ENCODE peak calls at places on chromosomes 2 and 18, in eight cellular contexts. One of them, this sample, is unnamed. For H3K36me3, the result is how much of the 10 kb centered on the place peaks cover.

GRCh38 chr18:28204154-28204553 is 27.2 kb upstream of the CDH2 start:
- ATAC-seq in GM12878: no peak
- ATAC-seq in GM23338: no peak
- ATAC-seq in HCT116: no peak
- ATAC-seq in Panc1: no peak
- ATAC-seq in K562: no peak
- ATAC-seq in upper lobe of left lung: no peak
- ATAC-seq in HepG2: no peak
- ATAC-seq in this sample: no peak

GRCh38 chr2:20091305-20091991 is 40.0 kb upstream of the LAPTM4A start:
- ATAC-seq in GM12878: no peak
- ATAC-seq in GM23338: no peak
- ATAC-seq in HCT116: no peak
- ATAC-seq in Panc1: no peak
- ATAC-seq in K562: peak
- ATAC-seq in upper lobe of left lung: peak
- ATAC-seq in HepG2: no peak
- ATAC-seq in this sample: peak

GRCh38 chr2:238450440-238450861 is 23.7 kb downstream of the ASB1 start:
- ATAC-seq in GM12878: no peak
- ATAC-seq in GM23338: no peak
- ATAC-seq in HCT116: no peak
- ATAC-seq in Panc1: no peak
- ATAC-seq in K562: no peak
- ATAC-seq in upper lobe of left lung: no peak
- ATAC-seq in HepG2: peak
- ATAC-seq in this sample: peak

GRCh38 chr2:2662847-2663356 is 331.8 kb upstream of the MYT1L start:
- ATAC-seq in GM12878: no peak
- ATAC-seq in GM23338: no peak
- ATAC-seq in HCT116: no peak
- ATAC-seq in Panc1: peak
- ATAC-seq in K562: peak
- ATAC-seq in upper lobe of left lung: no peak
- ATAC-seq in HepG2: peak
- ATAC-seq in this sample: no peak

GRCh38 chr2:238439093-238439849 is 12.5 kb downstream of the ASB1 start:
- ATAC-seq in GM12878: no peak
- ATAC-seq in GM23338: no peak
- ATAC-seq in HCT116: peak
- ATAC-seq in Panc1: peak
- ATAC-seq in K562: no peak
- ATAC-seq in upper lobe of left lung: peak
- ATAC-seq in HepG2: no peak
- ATAC-seq in this sample: peak

GRCh38 chr2:29293830-29294438 is 178.7 kb downstream of the CLIP4 start:
- ATAC-seq in GM12878: no peak
- ATAC-seq in GM23338: peak
- ATAC-seq in HCT116: peak
- ATAC-seq in Panc1: no peak
- ATAC-seq in K562: peak
- ATAC-seq in upper lobe of left lung: no peak
- ATAC-seq in HepG2: peak
- ATAC-seq in this sample: no peak

GRCh38 chr2:203893386-203893785 is 25.8 kb downstream of the CTLA4 start:
- ATAC-seq in GM12878: no peak
- ATAC-seq in GM23338: no peak
- ATAC-seq in HCT116: no peak
- ATAC-seq in Panc1: no peak
- ATAC-seq in K562: no peak
- ATAC-seq in upper lobe of left lung: peak
- ATAC-seq in HepG2: no peak
- ATAC-seq in this sample: peak

GRCh38 chr2:183606718-183607085 is 482.5 kb downstream of the NUP35 start:
- ATAC-seq in GM12878: no peak
- ATAC-seq in GM23338: no peak
- ATAC-seq in HCT116: no peak
- ATAC-seq in Panc1: no peak
- ATAC-seq in K562: no peak
- ATAC-seq in upper lobe of left lung: no peak
- ATAC-seq in HepG2: peak
- ATAC-seq in this sample: no peak

GRCh38 chr2:239240480-239240881 is 160.3 kb downstream of the HDAC4 start:
- ATAC-seq in GM12878: no peak
- ATAC-seq in GM23338: no peak
- ATAC-seq in HCT116: no peak
- ATAC-seq in Panc1: no peak
- ATAC-seq in K562: peak
- ATAC-seq in upper lobe of left lung: peak
- ATAC-seq in HepG2: no peak
- ATAC-seq in this sample: peak

GRCh38 chr2:241350878-241351639 is 5.0 kb upstream of the FARP2 start:
- ATAC-seq in GM12878: no peak
- ATAC-seq in GM23338: no peak
- ATAC-seq in HCT116: no peak
- ATAC-seq in Panc1: no peak
- ATAC-seq in K562: no peak
- ATAC-seq in upper lobe of left lung: no peak
- ATAC-seq in HepG2: peak
- ATAC-seq in this sample: no peak
- H3K36me3 ChIP-seq in GM12878: under half
- H3K36me3 ChIP-seq in GM23338: half or more
- H3K36me3 ChIP-seq in HCT116: half or more
- H3K36me3 ChIP-seq in Panc1: under half
- H3K36me3 ChIP-seq in K562: half or more
- H3K36me3 ChIP-seq in upper lobe of left lung: under half
- H3K36me3 ChIP-seq in HepG2: half or more
- H3K36me3 ChIP-seq in this sample: half or more

GRCh38 chr2:101328474-101329007 is 20.0 kb upstream of the RNF149 start:
- ATAC-seq in GM12878: no peak
- ATAC-seq in GM23338: no peak
- ATAC-seq in HCT116: peak
- ATAC-seq in Panc1: no peak
- ATAC-seq in K562: no peak
- ATAC-seq in upper lobe of left lung: peak
- ATAC-seq in HepG2: no peak
- ATAC-seq in this sample: peak
- H3K4me3 ChIP-seq in GM12878: no peak
- H3K4me3 ChIP-seq in GM23338: no peak
- H3K4me3 ChIP-seq in HCT116: no peak
- H3K4me3 ChIP-seq in Panc1: no peak
- H3K4me3 ChIP-seq in K562: no peak
- H3K4me3 ChIP-seq in upper lobe of left lung: no peak
- H3K4me3 ChIP-seq in HepG2: no peak
- H3K4me3 ChIP-seq in this sample: no peak

DNA sequence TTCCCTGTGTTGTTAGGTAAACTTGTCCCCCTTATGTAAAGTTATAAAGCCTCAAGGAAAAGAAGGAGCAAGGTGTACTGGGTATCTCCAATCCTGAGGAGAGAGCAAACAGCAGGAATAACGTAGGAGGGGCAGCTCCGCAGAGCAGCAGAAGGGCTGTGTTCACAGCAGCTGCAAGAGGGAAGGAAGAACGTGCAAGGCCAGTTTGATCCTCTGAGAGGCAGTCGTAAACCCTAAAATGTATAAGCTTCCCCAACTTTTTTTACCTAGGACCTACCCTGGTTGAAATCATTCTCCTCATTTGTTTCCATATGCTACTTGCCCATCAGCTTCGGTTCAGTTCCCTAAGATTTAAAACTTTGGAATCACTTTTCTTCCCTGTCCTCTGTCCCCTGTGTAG is 51.9 kb upstream of the MAP3K20 start:
- ATAC-seq in GM12878: no peak
- ATAC-seq in GM23338: peak
- ATAC-seq in HCT116: no peak
- ATAC-seq in Panc1: no peak
- ATAC-seq in K562: peak
- ATAC-seq in upper lobe of left lung: no peak
- ATAC-seq in HepG2: no peak
- ATAC-seq in this sample: no peak
- TF ChIP-seq POLR2AphosphoS5 in GM12878: no peak
- TF ChIP-seq POLR2AphosphoS5 in GM23338: no peak
- TF ChIP-seq POLR2AphosphoS5 in HCT116: no peak
- TF ChIP-seq POLR2AphosphoS5 in Panc1: no peak
- TF ChIP-seq POLR2AphosphoS5 in K562: no peak
- TF ChIP-seq POLR2AphosphoS5 in upper lobe of left lung: no peak
- TF ChIP-seq POLR2AphosphoS5 in HepG2: no peak
- TF ChIP-seq POLR2AphosphoS5 in this sample: no peak

GRCh38 chr2:160279813-160280465 is 79.9 kb upstream of the ITGB6 start:
- ATAC-seq in GM12878: no peak
- ATAC-seq in GM23338: no peak
- ATAC-seq in HCT116: no peak
- ATAC-seq in Panc1: no peak
- ATAC-seq in K562: no peak
- ATAC-seq in upper lobe of left lung: no peak
- ATAC-seq in HepG2: no peak
- ATAC-seq in this sample: no peak
- H3K36me3 ChIP-seq in GM12878: under half
- H3K36me3 ChIP-seq in GM23338: under half
- H3K36me3 ChIP-seq in HCT116: under half
- H3K36me3 ChIP-seq in Panc1: under half
- H3K36me3 ChIP-seq in K562: under half
- H3K36me3 ChIP-seq in upper lobe of left lung: under half
- H3K36me3 ChIP-seq in HepG2: half or more
- H3K36me3 ChIP-seq in this sample: under half

GRCh38 chr2:127814677-127815076 is 3.7 kb upstream of the WDR33 start:
- ATAC-seq in GM12878: no peak
- ATAC-seq in GM23338: no peak
- ATAC-seq in HCT116: no peak
- ATAC-seq in Panc1: no peak
- ATAC-seq in K562: no peak
- ATAC-seq in upper lobe of left lung: no peak
- ATAC-seq in HepG2: no peak
- ATAC-seq in this sample: no peak

GRCh38 chr2:127810156-127810636 is 775 bp downstream of the WDR33 start:
- ATAC-seq in GM12878: no peak
- ATAC-seq in GM23338: peak
- ATAC-seq in HCT116: no peak
- ATAC-seq in Panc1: no peak
- ATAC-seq in K562: peak
- ATAC-seq in upper lobe of left lung: no peak
- ATAC-seq in HepG2: peak
- ATAC-seq in this sample: no peak

GRCh38 chr2:127811397-127811860 is 458 bp upstream of the WDR33 start:
- ATAC-seq in GM12878: peak
- ATAC-seq in GM23338: peak
- ATAC-seq in HCT116: peak
- ATAC-seq in Panc1: peak
- ATAC-seq in K562: peak
- ATAC-seq in upper lobe of left lung: no peak
- ATAC-seq in HepG2: no peak
- ATAC-seq in this sample: peak

GRCh38 chr2:127810637-127811396 is at the start of gene WDR33:
- ATAC-seq in GM12878: peak
- ATAC-seq in GM23338: peak
- ATAC-seq in HCT116: peak
- ATAC-seq in Panc1: peak
- ATAC-seq in K562: peak
- ATAC-seq in upper lobe of left lung: peak
- ATAC-seq in HepG2: peak
- ATAC-seq in this sample: peak

DNA sequence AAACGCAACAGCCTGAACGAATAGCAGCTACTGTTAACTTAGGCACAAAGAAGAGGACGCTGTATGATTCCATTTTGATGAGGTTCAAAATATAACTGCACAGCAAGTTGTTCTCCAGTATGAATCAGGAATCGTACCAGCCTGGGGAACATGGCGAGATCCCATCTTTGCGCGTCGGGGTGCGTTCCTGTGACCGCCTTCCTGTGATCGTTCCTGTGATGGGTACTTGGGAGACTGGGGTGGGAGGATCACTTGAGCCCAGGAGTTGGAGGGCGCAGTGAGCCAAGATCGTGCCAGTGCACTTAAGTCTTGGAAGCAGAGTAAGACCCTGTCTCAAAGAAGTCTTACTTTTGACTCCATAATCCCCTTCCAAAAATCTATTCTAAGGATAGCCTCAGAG is 951 bp upstream of the WDR33 start:
- ATAC-seq in GM12878: no peak
- ATAC-seq in GM23338: no peak
- ATAC-seq in HCT116: no peak
- ATAC-seq in Panc1: no peak
- ATAC-seq in K562: no peak
- ATAC-seq in upper lobe of left lung: no peak
- ATAC-seq in HepG2: no peak
- ATAC-seq in this sample: no peak
- H3K4me3 ChIP-seq in GM12878: peak
- H3K4me3 ChIP-seq in GM23338: peak
- H3K4me3 ChIP-seq in HCT116: no peak
- H3K4me3 ChIP-seq in Panc1: peak
- H3K4me3 ChIP-seq in K562: peak
- H3K4me3 ChIP-seq in upper lobe of left lung: peak
- H3K4me3 ChIP-seq in HepG2: peak
- H3K4me3 ChIP-seq in this sample: peak

DNA sequence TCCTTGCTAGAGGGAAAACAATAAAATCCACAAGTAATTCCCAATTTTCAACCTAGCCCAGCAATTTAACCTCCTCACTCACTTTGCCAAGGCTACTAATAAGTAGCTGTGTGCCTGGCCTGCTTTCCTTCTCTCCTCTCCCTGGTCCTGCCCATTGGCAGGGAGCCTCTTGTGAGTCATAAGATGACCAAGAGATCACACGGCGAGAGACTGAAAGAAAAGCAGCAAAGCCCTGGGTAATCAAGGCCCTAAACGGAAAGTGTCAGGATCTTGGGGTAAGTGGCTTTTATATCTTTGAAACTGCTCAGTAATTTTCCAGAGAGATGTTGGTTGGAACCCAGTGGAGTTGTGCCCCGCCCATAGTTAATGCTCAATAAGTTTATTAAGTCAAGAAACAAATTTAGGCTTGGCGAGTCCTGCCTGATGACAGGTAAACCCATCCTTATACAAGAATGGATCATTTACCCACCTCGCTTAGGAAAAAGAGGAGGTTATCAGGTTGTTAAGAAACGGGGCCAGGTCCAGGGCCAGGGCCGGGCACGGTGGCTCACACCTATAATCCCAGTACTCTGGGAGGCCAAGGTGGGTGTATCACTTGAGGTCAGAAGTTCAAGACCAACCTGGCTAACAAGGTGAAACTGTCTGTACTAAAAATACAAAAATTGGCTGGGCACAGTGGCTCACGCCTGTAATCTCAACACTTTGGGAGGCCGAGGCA is 10.0 kb upstream of the ADAM17 start:
- ATAC-seq in GM12878: peak
- ATAC-seq in GM23338: no peak
- ATAC-seq in HCT116: peak
- ATAC-seq in Panc1: peak
- ATAC-seq in K562: peak
- ATAC-seq in upper lobe of left lung: peak
- ATAC-seq in HepG2: no peak
- ATAC-seq in this sample: peak
- TF ChIP-seq POLR2AphosphoS5 in GM12878: no peak
- TF ChIP-seq POLR2AphosphoS5 in GM23338: no peak
- TF ChIP-seq POLR2AphosphoS5 in HCT116: peak
- TF ChIP-seq POLR2AphosphoS5 in Panc1: no peak
- TF ChIP-seq POLR2AphosphoS5 in K562: no peak
- TF ChIP-seq POLR2AphosphoS5 in upper lobe of left lung: peak
- TF ChIP-seq POLR2AphosphoS5 in HepG2: no peak
- TF ChIP-seq POLR2AphosphoS5 in this sample: peak

GRCh38 chr2:23106232-23106631 is 278.7 kb upstream of the KLHL29 start:
- ATAC-seq in GM12878: no peak
- ATAC-seq in GM23338: no peak
- ATAC-seq in HCT116: no peak
- ATAC-seq in Panc1: no peak
- ATAC-seq in K562: no peak
- ATAC-seq in upper lobe of left lung: peak
- ATAC-seq in HepG2: no peak
- ATAC-seq in this sample: no peak
- H3K36me3 ChIP-seq in GM12878: under half
- H3K36me3 ChIP-seq in GM23338: under half
- H3K36me3 ChIP-seq in HCT116: under half
- H3K36me3 ChIP-seq in Panc1: under half
- H3K36me3 ChIP-seq in K562: under half
- H3K36me3 ChIP-seq in upper lobe of left lung: under half
- H3K36me3 ChIP-seq in HepG2: under half
- H3K36me3 ChIP-seq in this sample: under half

GRCh38 chr2:12119841-12120240 is 373.4 kb downstream of the LPIN1 start:
- ATAC-seq in GM12878: no peak
- ATAC-seq in GM23338: no peak
- ATAC-seq in HCT116: no peak
- ATAC-seq in Panc1: no peak
- ATAC-seq in K562: no peak
- ATAC-seq in upper lobe of left lung: no peak
- ATAC-seq in HepG2: no peak
- ATAC-seq in this sample: no peak
- H3K4me3 ChIP-seq in GM12878: no peak
- H3K4me3 ChIP-seq in GM23338: no peak
- H3K4me3 ChIP-seq in HCT116: no peak
- H3K4me3 ChIP-seq in Panc1: no peak
- H3K4me3 ChIP-seq in K562: no peak
- H3K4me3 ChIP-seq in upper lobe of left lung: no peak
- H3K4me3 ChIP-seq in HepG2: no peak
- H3K4me3 ChIP-seq in this sample: no peak